ENCODE peak calls at places on chromosomes 7 and 10, in eight cellular contexts. One of them, this sample, is unnamed.

GRCh38 chr10:120451968-120452367 is 5.1 kb upstream of the PLPP4 start:
- DNase-seq in right atrium auricular region: no peak
- DNase-seq in ELR: no peak
- DNase-seq in stimulated activated CD8-positive, alpha-beta memory T cell treated with anti-CD3 and anti-CD28 coated beads, Interleukin-15, amount 100 ng/mL, for 24 hours: no peak
- DNase-seq in AG08396: no peak
- DNase-seq in HEK293T: no peak
- DNase-seq in amygdala: no peak
- DNase-seq in Panc1: no peak
- DNase-seq in this sample: no peak

GRCh38 chr7:47783456-47784240 is 164.6 kb downstream of the PKD1L1 start:
- DNase-seq in right atrium auricular region: no peak
- DNase-seq in ELR: peak; percentile 97
- DNase-seq in stimulated activated CD8-positive, alpha-beta memory T cell treated with anti-CD3 and anti-CD28 coated beads, Interleukin-15, amount 100 ng/mL, for 24 hours: no peak
- DNase-seq in AG08396: peak; percentile 37
- DNase-seq in HEK293T: no peak
- DNase-seq in amygdala: no peak
- DNase-seq in Panc1: peak; percentile 89
- DNase-seq in this sample: no peak

GRCh38 chr10:107708981-107709380 is 544.5 kb upstream of the SORCS1 start:
- DNase-seq in right atrium auricular region: no peak
- DNase-seq in ELR: peak; percentile 34
- DNase-seq in stimulated activated CD8-positive, alpha-beta memory T cell treated with anti-CD3 and anti-CD28 coated beads, Interleukin-15, amount 100 ng/mL, for 24 hours: no peak
- DNase-seq in AG08396: no peak
- DNase-seq in HEK293T: no peak
- DNase-seq in amygdala: no peak
- DNase-seq in Panc1: no peak
- DNase-seq in this sample: no peak

GRCh38 chr10:24262929-24263653 is 54.2 kb downstream of the KIAA1217 start:
- DNase-seq in right atrium auricular region: no peak
- DNase-seq in ELR: no peak
- DNase-seq in stimulated activated CD8-positive, alpha-beta memory T cell treated with anti-CD3 and anti-CD28 coated beads, Interleukin-15, amount 100 ng/mL, for 24 hours: no peak
- DNase-seq in AG08396: no peak
- DNase-seq in HEK293T: no peak
- DNase-seq in amygdala: no peak
- DNase-seq in Panc1: no peak
- DNase-seq in this sample: no peak

GRCh38 chr7:108234981-108235450 is 104.9 kb upstream of the LAMB4 start:
- DNase-seq in right atrium auricular region: no peak
- DNase-seq in ELR: no peak
- DNase-seq in stimulated activated CD8-positive, alpha-beta memory T cell treated with anti-CD3 and anti-CD28 coated beads, Interleukin-15, amount 100 ng/mL, for 24 hours: no peak
- DNase-seq in AG08396: no peak
- DNase-seq in HEK293T: no peak
- DNase-seq in amygdala: no peak
- DNase-seq in Panc1: no peak
- DNase-seq in this sample: no peak

GRCh38 chr7:25384820-25385560 is 156.7 kb upstream of the NPVF start:
- DNase-seq in right atrium auricular region: no peak
- DNase-seq in ELR: no peak
- DNase-seq in stimulated activated CD8-positive, alpha-beta memory T cell treated with anti-CD3 and anti-CD28 coated beads, Interleukin-15, amount 100 ng/mL, for 24 hours: no peak
- DNase-seq in AG08396: no peak
- DNase-seq in HEK293T: peak; percentile 17
- DNase-seq in amygdala: no peak
- DNase-seq in Panc1: no peak
- DNase-seq in this sample: no peak

GRCh38 chr10:122012731-122013130 is 23.8 kb downstream of the TACC2 start:
- DNase-seq in right atrium auricular region: no peak
- DNase-seq in ELR: no peak
- DNase-seq in stimulated activated CD8-positive, alpha-beta memory T cell treated with anti-CD3 and anti-CD28 coated beads, Interleukin-15, amount 100 ng/mL, for 24 hours: no peak
- DNase-seq in AG08396: no peak
- DNase-seq in HEK293T: no peak
- DNase-seq in amygdala: no peak
- DNase-seq in Panc1: no peak
- DNase-seq in this sample: no peak

GRCh38 chr7:132321387-132321786 is 254.9 kb downstream of the PLXNA4 start:
- DNase-seq in right atrium auricular region: no peak
- DNase-seq in ELR: peak; percentile 6
- DNase-seq in stimulated activated CD8-positive, alpha-beta memory T cell treated with anti-CD3 and anti-CD28 coated beads, Interleukin-15, amount 100 ng/mL, for 24 hours: no peak
- DNase-seq in AG08396: no peak
- DNase-seq in HEK293T: peak; percentile 46
- DNase-seq in amygdala: no peak
- DNase-seq in Panc1: no peak
- DNase-seq in this sample: peak; percentile 37

GRCh38 chr7:44471850-44472249 is 18.6 kb downstream of the NUDCD3 start:
- DNase-seq in right atrium auricular region: no peak
- DNase-seq in ELR: no peak
- DNase-seq in stimulated activated CD8-positive, alpha-beta memory T cell treated with anti-CD3 and anti-CD28 coated beads, Interleukin-15, amount 100 ng/mL, for 24 hours: no peak
- DNase-seq in AG08396: no peak
- DNase-seq in HEK293T: no peak
- DNase-seq in amygdala: no peak
- DNase-seq in Panc1: no peak
- DNase-seq in this sample: no peak

GRCh38 chr10:50423448-50423847 is 172.1 kb upstream of the ASAH2 start:
- DNase-seq in right atrium auricular region: no peak
- DNase-seq in ELR: no peak
- DNase-seq in stimulated activated CD8-positive, alpha-beta memory T cell treated with anti-CD3 and anti-CD28 coated beads, Interleukin-15, amount 100 ng/mL, for 24 hours: no peak
- DNase-seq in AG08396: no peak
- DNase-seq in HEK293T: no peak
- DNase-seq in amygdala: no peak
- DNase-seq in Panc1: no peak
- DNase-seq in this sample: no peak

GRCh38 chr7:146150153-146150552 is 33.6 kb downstream of the CNTNAP2 start:
- DNase-seq in right atrium auricular region: no peak
- DNase-seq in ELR: peak; percentile 65
- DNase-seq in stimulated activated CD8-positive, alpha-beta memory T cell treated with anti-CD3 and anti-CD28 coated beads, Interleukin-15, amount 100 ng/mL, for 24 hours: no peak
- DNase-seq in AG08396: no peak
- DNase-seq in HEK293T: no peak
- DNase-seq in amygdala: no peak
- DNase-seq in Panc1: no peak
- DNase-seq in this sample: no peak

GRCh38 chr7:103630318-103630717 is 184.3 kb upstream of the SLC26A5 start:
- DNase-seq in right atrium auricular region: no peak
- DNase-seq in ELR: peak; percentile 42
- DNase-seq in stimulated activated CD8-positive, alpha-beta memory T cell treated with anti-CD3 and anti-CD28 coated beads, Interleukin-15, amount 100 ng/mL, for 24 hours: no peak
- DNase-seq in AG08396: no peak
- DNase-seq in HEK293T: no peak
- DNase-seq in amygdala: no peak
- DNase-seq in Panc1: no peak
- DNase-seq in this sample: no peak

GRCh38 chr10:21278491-21279216 is 246.8 kb downstream of the SKIDA1 start:
- DNase-seq in right atrium auricular region: peak; percentile 98
- DNase-seq in ELR: peak; percentile 92
- DNase-seq in stimulated activated CD8-positive, alpha-beta memory T cell treated with anti-CD3 and anti-CD28 coated beads, Interleukin-15, amount 100 ng/mL, for 24 hours: peak; percentile 56
- DNase-seq in AG08396: peak; percentile 78
- DNase-seq in HEK293T: peak; percentile 83
- DNase-seq in amygdala: peak; percentile 8
- DNase-seq in Panc1: peak; percentile 64
- DNase-seq in this sample: peak; percentile 79

GRCh38 chr7:134618756-134619530 is 27.7 kb upstream of the BPGM start:
- DNase-seq in right atrium auricular region: no peak
- DNase-seq in ELR: peak; percentile 73
- DNase-seq in stimulated activated CD8-positive, alpha-beta memory T cell treated with anti-CD3 and anti-CD28 coated beads, Interleukin-15, amount 100 ng/mL, for 24 hours: no peak
- DNase-seq in AG08396: peak; percentile 17
- DNase-seq in HEK293T: no peak
- DNase-seq in amygdala: no peak
- DNase-seq in Panc1: no peak
- DNase-seq in this sample: no peak

GRCh38 chr7:30503273-30504212 is 1.1 kb downstream of the GGCT start:
- DNase-seq in right atrium auricular region: no peak
- DNase-seq in ELR: peak; percentile 32
- DNase-seq in stimulated activated CD8-positive, alpha-beta memory T cell treated with anti-CD3 and anti-CD28 coated beads, Interleukin-15, amount 100 ng/mL, for 24 hours: no peak
- DNase-seq in AG08396: no peak
- DNase-seq in HEK293T: no peak
- DNase-seq in amygdala: no peak
- DNase-seq in Panc1: no peak
- DNase-seq in this sample: no peak

GRCh38 chr10:15881542-15881941 is 21.2 kb upstream of the MINDY3 start:
- DNase-seq in right atrium auricular region: no peak
- DNase-seq in ELR: no peak
- DNase-seq in stimulated activated CD8-positive, alpha-beta memory T cell treated with anti-CD3 and anti-CD28 coated beads, Interleukin-15, amount 100 ng/mL, for 24 hours: no peak
- DNase-seq in AG08396: no peak
- DNase-seq in HEK293T: no peak
- DNase-seq in amygdala: no peak
- DNase-seq in Panc1: no peak
- DNase-seq in this sample: no peak

GRCh38 chr7:104299323-104299722 is 29.1 kb upstream of the LHFPL3 start:
- DNase-seq in right atrium auricular region: no peak
- DNase-seq in ELR: no peak
- DNase-seq in stimulated activated CD8-positive, alpha-beta memory T cell treated with anti-CD3 and anti-CD28 coated beads, Interleukin-15, amount 100 ng/mL, for 24 hours: no peak
- DNase-seq in AG08396: no peak
- DNase-seq in HEK293T: no peak
- DNase-seq in amygdala: no peak
- DNase-seq in Panc1: no peak
- DNase-seq in this sample: no peak

GRCh38 chr10:25682203-25682950 is 251.7 kb upstream of the MYO3A start:
- DNase-seq in right atrium auricular region: no peak
- DNase-seq in ELR: peak; percentile 2
- DNase-seq in stimulated activated CD8-positive, alpha-beta memory T cell treated with anti-CD3 and anti-CD28 coated beads, Interleukin-15, amount 100 ng/mL, for 24 hours: no peak
- DNase-seq in AG08396: no peak
- DNase-seq in HEK293T: peak; percentile 26
- DNase-seq in amygdala: peak; percentile 53
- DNase-seq in Panc1: no peak
- DNase-seq in this sample: no peak

GRCh38 chr10:48683893-48684292 is 780 bp upstream of the WDFY4 start:
- DNase-seq in right atrium auricular region: no peak
- DNase-seq in ELR: no peak
- DNase-seq in stimulated activated CD8-positive, alpha-beta memory T cell treated with anti-CD3 and anti-CD28 coated beads, Interleukin-15, amount 100 ng/mL, for 24 hours: no peak
- DNase-seq in AG08396: no peak
- DNase-seq in HEK293T: no peak
- DNase-seq in amygdala: no peak
- DNase-seq in Panc1: no peak
- DNase-seq in this sample: no peak

GRCh38 chr7:84688671-84689070 is 494.1 kb upstream of the SEMA3A start:
- DNase-seq in right atrium auricular region: no peak
- DNase-seq in ELR: peak; percentile 69
- DNase-seq in stimulated activated CD8-positive, alpha-beta memory T cell treated with anti-CD3 and anti-CD28 coated beads, Interleukin-15, amount 100 ng/mL, for 24 hours: no peak
- DNase-seq in AG08396: no peak
- DNase-seq in HEK293T: no peak
- DNase-seq in amygdala: no peak
- DNase-seq in Panc1: no peak
- DNase-seq in this sample: no peak

GRCh38 chr10:31028076-31028475 is 3.6 kb downstream of the ZNF438 start:
- DNase-seq in right atrium auricular region: no peak
- DNase-seq in ELR: no peak
- DNase-seq in stimulated activated CD8-positive, alpha-beta memory T cell treated with anti-CD3 and anti-CD28 coated beads, Interleukin-15, amount 100 ng/mL, for 24 hours: no peak
- DNase-seq in AG08396: no peak
- DNase-seq in HEK293T: no peak
- DNase-seq in amygdala: no peak
- DNase-seq in Panc1: no peak
- DNase-seq in this sample: no peak

GRCh38 chr7:132065193-132065972 is 509.0 kb upstream of the PODXL start:
- DNase-seq in right atrium auricular region: peak; percentile 83
- DNase-seq in ELR: peak; percentile 97
- DNase-seq in stimulated activated CD8-positive, alpha-beta memory T cell treated with anti-CD3 and anti-CD28 coated beads, Interleukin-15, amount 100 ng/mL, for 24 hours: no peak
- DNase-seq in AG08396: peak; percentile 89
- DNase-seq in HEK293T: no peak
- DNase-seq in amygdala: peak; percentile 22
- DNase-seq in Panc1: peak; percentile 88
- DNase-seq in this sample: no peak

GRCh38 chr10:7891634-7892033 is 73.3 kb downstream of the TAF3 start:
- DNase-seq in right atrium auricular region: no peak
- DNase-seq in ELR: no peak
- DNase-seq in stimulated activated CD8-positive, alpha-beta memory T cell treated with anti-CD3 and anti-CD28 coated beads, Interleukin-15, amount 100 ng/mL, for 24 hours: no peak
- DNase-seq in AG08396: no peak
- DNase-seq in HEK293T: no peak
- DNase-seq in amygdala: no peak
- DNase-seq in Panc1: no peak
- DNase-seq in this sample: no peak

GRCh38 chr10:20327954-20328353 is 511.7 kb downstream of the PLXDC2 start:
- DNase-seq in right atrium auricular region: no peak
- DNase-seq in ELR: no peak
- DNase-seq in stimulated activated CD8-positive, alpha-beta memory T cell treated with anti-CD3 and anti-CD28 coated beads, Interleukin-15, amount 100 ng/mL, for 24 hours: no peak
- DNase-seq in AG08396: no peak
- DNase-seq in HEK293T: no peak
- DNase-seq in amygdala: no peak
- DNase-seq in Panc1: no peak
- DNase-seq in this sample: no peak